ENCODE peak calls at places on chromosomes 13 and 19, in seven cellular contexts. One of them, this sample, is unnamed.

GRCh38 chr19:7975037-7975436 is 30.4 kb downstream of the ELAVL1 start:
- DNase-seq in NCI-H774: no peak
- DNase-seq in left colon: no peak
- DNase-seq in CD4-positive, alpha-beta memory T cell: no peak
- DNase-seq in globus pallidus: peak
- DNase-seq in right lobe of liver: no peak
- DNase-seq in IMR-90: no peak
- DNase-seq in this sample: peak

GRCh38 chr19:1764293-1764683 is 11.0 kb downstream of the ONECUT3 start:
- DNase-seq in NCI-H774: no peak
- DNase-seq in IMR-90: no peak
- DNase-seq in right lobe of liver: no peak
- DNase-seq in CD4-positive, alpha-beta memory T cell: no peak
- DNase-seq in globus pallidus: no peak
- DNase-seq in left colon: no peak
- DNase-seq in this sample: no peak

GRCh38 chr13:73141292-73141771 is 82.5 kb downstream of the KLF5 start:
- DNase-seq in IMR-90: peak
- DNase-seq in right lobe of liver: no peak
- DNase-seq in CD4-positive, alpha-beta memory T cell: no peak
- DNase-seq in globus pallidus: no peak
- DNase-seq in NCI-H774: no peak
- DNase-seq in left colon: no peak
- DNase-seq in this sample: peak

GRCh38 chr13:21075303-21076264 is 14.2 kb upstream of the LATS2 start:
- DNase-seq in IMR-90: no peak
- DNase-seq in NCI-H774: no peak
- DNase-seq in right lobe of liver: no peak
- DNase-seq in CD4-positive, alpha-beta memory T cell: no peak
- DNase-seq in left colon: no peak
- DNase-seq in globus pallidus: no peak
- DNase-seq in this sample: no peak

GRCh38 chr13:92317066-92317465 is 909.5 kb upstream of the GPC6 start:
- DNase-seq in globus pallidus: no peak
- DNase-seq in IMR-90: peak
- DNase-seq in left colon: no peak
- DNase-seq in NCI-H774: no peak
- DNase-seq in CD4-positive, alpha-beta memory T cell: no peak
- DNase-seq in right lobe of liver: no peak
- DNase-seq in this sample: no peak

GRCh38 chr19:6516659-6517291 is 14.1 kb upstream of the TNFSF9 start:
- DNase-seq in right lobe of liver: peak
- DNase-seq in CD4-positive, alpha-beta memory T cell: peak
- DNase-seq in left colon: peak
- DNase-seq in globus pallidus: peak
- DNase-seq in NCI-H774: peak
- DNase-seq in IMR-90: peak
- DNase-seq in this sample: peak

GRCh38 chr13:46184277-46184699 is 2.3 kb upstream of the LCP1 start:
- DNase-seq in globus pallidus: no peak
- DNase-seq in IMR-90: no peak
- DNase-seq in NCI-H774: no peak
- DNase-seq in left colon: no peak
- DNase-seq in CD4-positive, alpha-beta memory T cell: peak
- DNase-seq in right lobe of liver: no peak
- DNase-seq in this sample: no peak

GRCh38 chr19:45104658-45105384 is 11.8 kb downstream of the PPP1R37 start:
- DNase-seq in CD4-positive, alpha-beta memory T cell: no peak
- DNase-seq in globus pallidus: no peak
- DNase-seq in left colon: no peak
- DNase-seq in IMR-90: no peak
- DNase-seq in NCI-H774: no peak
- DNase-seq in right lobe of liver: no peak
- DNase-seq in this sample: no peak

GRCh38 chr13:28586585-28587540 is 72.1 kb upstream of the POMP start:
- DNase-seq in right lobe of liver: no peak
- DNase-seq in left colon: no peak
- DNase-seq in NCI-H774: no peak
- DNase-seq in CD4-positive, alpha-beta memory T cell: no peak
- DNase-seq in IMR-90: no peak
- DNase-seq in globus pallidus: no peak
- DNase-seq in this sample: no peak

GRCh38 chr19:43774103-43774939 is 6.5 kb downstream of the KCNN4 start:
- DNase-seq in left colon: peak
- DNase-seq in CD4-positive, alpha-beta memory T cell: no peak
- DNase-seq in globus pallidus: peak
- DNase-seq in right lobe of liver: peak
- DNase-seq in IMR-90: peak
- DNase-seq in NCI-H774: no peak
- DNase-seq in this sample: peak